ENCODE peak calls at places on chromosomes 11 and 22, in seven cellular contexts. Y, B, T, D, N, F and G are unnamed samples.

GRCh38 chr22:26903030-26903856 is 245.9 kb downstream of the MIAT start:
- DNase-seq in Y (no peak), N (no peak), T (no peak), D (no peak), F (no peak), B (no peak), G (no peak)

GRCh38 chr22:42716649-42717127 is 4.0 kb downstream of the A4GALT start:
- DNase-seq in B (peak), Y (no peak), T (no peak), D (no peak), F (no peak), N (no peak), G (no peak)

GRCh38 chr11:75325713-75326438 is 25.6 kb downstream of the ARRB1 start:
- DNase-seq in T (peak), F (no peak), Y (no peak), B (no peak), D (peak), N (peak), G (peak)

GRCh38 chr11:21817677-21818076 is 375.2 kb upstream of the ANO5 start:
- DNase-seq in F (no peak), B (no peak), T (no peak), N (no peak), D (no peak), Y (no peak), G (no peak)

GRCh38 chr11:128294001-128294684 is 293.2 kb downstream of the ETS1 start:
- DNase-seq in N (no peak), Y (no peak), D (no peak), B (no peak), T (no peak), F (no peak), G (peak)

GRCh38 chr11:3225159-3225758 is 6.6 kb upstream of the MRGPRG start:
- DNase-seq in F (no peak), D (no peak), N (no peak), T (no peak), Y (no peak), B (peak), G (no peak)

GRCh38 chr11:19087658-19088057 is 27.1 kb upstream of the MRGPRX2 start:
- DNase-seq in T (peak), F (no peak), D (no peak), B (no peak), Y (no peak), N (peak), G (no peak)

GRCh38 chr11:72641522-72641899 is 32.7 kb downstream of the PDE2A start:
- DNase-seq in D (no peak), B (no peak), F (no peak), Y (no peak), N (no peak), T (no peak), G (no peak)

GRCh38 chr11:48019230-48019584 is 38.8 kb downstream of the PTPRJ start:
- DNase-seq in F (no peak), D (no peak), T (no peak), N (peak), Y (no peak), B (no peak), G (no peak)

GRCh38 chr11:119474682-119475596 is 52.0 kb upstream of the THY1 start:
- DNase-seq in N (peak), B (no peak), Y (peak), T (no peak), F (peak), D (peak), G (peak)

GRCh38 chr11:91265946-91266345 is 958.7 kb upstream of the FAT3 start:
- DNase-seq in Y (no peak), B (no peak), F (no peak), T (no peak), N (peak), D (no peak), G (no peak)

GRCh38 chr11:40162901-40163300 is 1296.6 kb downstream of the LRRC4C start:
- DNase-seq in Y (no peak), B (no peak), T (no peak), N (no peak), F (no peak), D (no peak), G (no peak)

GRCh38 chr22:46280999-46281623 is 13.3 kb downstream of the TTC38 start:
- DNase-seq in F (no peak), D (no peak), Y (no peak), B (peak), T (no peak), N (no peak), G (no peak)

GRCh38 chr11:636511-637332 is at the start of gene DRD4:
- DNase-seq in B (no peak), T (no peak), D (no peak), F (no peak), Y (no peak), N (peak), G (no peak)

GRCh38 chr11:59616396-59616982 is 915 bp upstream of the OSBP start:
- DNase-seq in Y (no peak), N (no peak), F (no peak), D (no peak), B (peak), T (no peak), G (no peak)

GRCh38 chr22:28799834-28800307 is 498 bp downstream of the XBP1 start:
- DNase-seq in D (peak), N (peak), Y (no peak), F (no peak), B (peak), T (no peak), G (peak)

GRCh38 chr22:21450858-21451331 is 16.3 kb upstream of the TMEM191C start:
- DNase-seq in T (no peak), D (no peak), B (peak), F (no peak), N (no peak), Y (no peak), G (no peak)

GRCh38 chr11:115304774-115305472 is 199.3 kb downstream of the CADM1 start:
- DNase-seq in F (no peak), B (no peak), D (no peak), N (no peak), T (peak), Y (no peak), G (no peak)

GRCh38 chr22:30892286-30892685 is 76.3 kb downstream of the MORC2 start:
- DNase-seq in B (peak), N (no peak), D (peak), F (no peak), Y (no peak), T (no peak), G (no peak)

GRCh38 chr11:126282742-126283591 is at the start of gene TIRAP:
- DNase-seq in B (peak), N (peak), Y (peak), T (no peak), F (peak), D (peak), G (peak)

GRCh38 chr11:13502492-13502891 is 6.7 kb upstream of the PTH start:
- DNase-seq in T (no peak), D (no peak), F (no peak), Y (no peak), B (no peak), N (no peak), G (no peak)

GRCh38 chr11:118565062-118565461 is 669 bp downstream of the IFT46 start:
- DNase-seq in N (peak), F (no peak), D (no peak), B (no peak), T (no peak), Y (no peak), G (no peak)

GRCh38 chr22:32949719-32950118 is 108.5 kb downstream of the SYN3 start:
- DNase-seq in B (no peak), Y (no peak), D (no peak), F (no peak), N (peak), T (no peak), G (peak)

GRCh38 chr22:29816539-29816938 is 21.5 kb downstream of the ASCC2 start:
- DNase-seq in T (no peak), Y (no peak), D (no peak), F (no peak), N (no peak), B (no peak), G (no peak)